ENCODE peak calls at places on chromosomes 2 and 18, in four cellular contexts. One of them, this sample, is unnamed. For H3K4me1, the result is how much of the 10 kb centered on the place peaks cover.

GRCh38 chr18:25047983-25048382 is 304.0 kb downstream of the ZNF521 start:
- DNase-seq in GM12878: no peak
- DNase-seq in body of pancreas: no peak
- DNase-seq in breast epithelium: no peak
- DNase-seq in this sample: no peak

GRCh38 chr2:231387904-231388724 is 7.4 kb upstream of the B3GNT7 start:
- DNase-seq in GM12878: no peak
- DNase-seq in breast epithelium: no peak
- DNase-seq in body of pancreas: no peak
- DNase-seq in this sample: peak

GRCh38 chr18:21439453-21439852 is 161.1 kb downstream of the ESCO1 start:
- DNase-seq in body of pancreas: no peak
- DNase-seq in GM12878: no peak
- DNase-seq in breast epithelium: no peak
- DNase-seq in this sample: no peak

GRCh38 chr18:74440808-74441427 is 16.2 kb downstream of the DIPK1C start:
- DNase-seq in body of pancreas: no peak
- DNase-seq in breast epithelium: no peak
- DNase-seq in GM12878: no peak
- DNase-seq in this sample: no peak

GRCh38 chr2:218984239-218985020 is 554 bp downstream of the FEV start:
- DNase-seq in GM12878: no peak
- DNase-seq in breast epithelium: no peak
- DNase-seq in body of pancreas: no peak
- DNase-seq in this sample: peak

GRCh38 chr2:127255721-127256120 is 35.6 kb upstream of the CYP27C1 start:
- DNase-seq in GM12878: no peak
- DNase-seq in body of pancreas: no peak
- DNase-seq in breast epithelium: no peak
- DNase-seq in this sample: no peak

GRCh38 chr2:2935445-2936149 is 442.0 kb downstream of the EIPR1 start:
- DNase-seq in body of pancreas: no peak
- DNase-seq in breast epithelium: peak
- DNase-seq in GM12878: no peak
- DNase-seq in this sample: no peak

GRCh38 chr2:64624108-64624610 is 29.6 kb downstream of the SERTAD2 start:
- DNase-seq in breast epithelium: no peak
- DNase-seq in GM12878: no peak
- DNase-seq in body of pancreas: no peak
- DNase-seq in this sample: peak

GRCh38 chr2:63698825-63699548 is 110.2 kb downstream of the MDH1 start:
- DNase-seq in breast epithelium: no peak
- DNase-seq in body of pancreas: peak
- DNase-seq in GM12878: no peak
- DNase-seq in this sample: peak

GRCh38 chr18:46660955-46661749 is 4.1 kb upstream of the LOXHD1 start:
- DNase-seq in GM12878: no peak
- DNase-seq in body of pancreas: no peak
- DNase-seq in breast epithelium: no peak
- DNase-seq in this sample: peak

GRCh38 chr2:60872510-60872928 is 8.9 kb upstream of the REL start:
- DNase-seq in breast epithelium: no peak
- DNase-seq in body of pancreas: no peak
- DNase-seq in GM12878: peak
- DNase-seq in this sample: no peak

GRCh38 chr2:241208058-241208457 is 19.6 kb downstream of the ANO7 start:
- DNase-seq in body of pancreas: no peak
- DNase-seq in GM12878: no peak
- DNase-seq in breast epithelium: no peak
- DNase-seq in this sample: no peak

GRCh38 chr18:62807406-62807805 is 92.1 kb downstream of the PHLPP1 start:
- DNase-seq in breast epithelium: no peak
- DNase-seq in GM12878: no peak
- DNase-seq in body of pancreas: no peak
- DNase-seq in this sample: no peak
- H3K4me1 ChIP-seq in breast epithelium: under half
- H3K4me1 ChIP-seq in GM12878: under half
- H3K4me1 ChIP-seq in body of pancreas: under half
- H3K4me1 ChIP-seq in this sample: under half

DNA sequence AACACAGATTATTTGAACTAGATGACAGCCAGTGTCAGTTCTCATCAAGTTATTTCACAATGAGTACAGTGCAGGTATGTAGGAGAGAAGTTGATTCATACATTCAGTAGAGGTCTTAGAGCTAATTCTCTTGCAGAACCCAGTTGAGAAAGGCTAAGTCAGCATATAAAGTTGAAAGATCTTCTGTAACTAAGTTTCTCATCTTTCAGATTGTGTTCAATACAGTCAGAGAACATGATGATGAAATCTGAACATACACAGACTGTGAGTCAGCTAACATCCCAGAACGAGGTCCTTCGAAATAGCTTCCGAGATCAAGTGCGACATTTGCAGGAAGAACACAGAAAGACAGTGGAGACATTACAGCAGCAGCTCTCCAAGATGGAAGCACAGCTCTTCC is 41.9 kb upstream of the LIMS1 start:
- DNase-seq in breast epithelium: no peak
- DNase-seq in body of pancreas: no peak
- DNase-seq in GM12878: no peak
- DNase-seq in this sample: peak
- TF ChIP-seq CTCF in breast epithelium: no peak
- TF ChIP-seq CTCF in body of pancreas: no peak
- TF ChIP-seq CTCF in GM12878: no peak
- TF ChIP-seq CTCF in this sample: no peak

GRCh38 chr2:197215988-197216979 is 94.3 kb downstream of the ANKRD44 start:
- DNase-seq in breast epithelium: no peak
- DNase-seq in body of pancreas: no peak
- DNase-seq in GM12878: peak
- DNase-seq in this sample: no peak
- TF ChIP-seq POLR2A in breast epithelium: no peak
- TF ChIP-seq POLR2A in body of pancreas: no peak
- TF ChIP-seq POLR2A in GM12878: peak
- TF ChIP-seq POLR2A in this sample: no peak

GRCh38 chr2:66766582-66766981 is 331.7 kb downstream of the MEIS1 start:
- DNase-seq in GM12878: no peak
- DNase-seq in body of pancreas: no peak
- DNase-seq in breast epithelium: no peak
- DNase-seq in this sample: no peak
- H3K4me1 ChIP-seq in GM12878: under half
- H3K4me1 ChIP-seq in body of pancreas: under half
- H3K4me1 ChIP-seq in breast epithelium: under half
- H3K4me1 ChIP-seq in this sample: under half

DNA sequence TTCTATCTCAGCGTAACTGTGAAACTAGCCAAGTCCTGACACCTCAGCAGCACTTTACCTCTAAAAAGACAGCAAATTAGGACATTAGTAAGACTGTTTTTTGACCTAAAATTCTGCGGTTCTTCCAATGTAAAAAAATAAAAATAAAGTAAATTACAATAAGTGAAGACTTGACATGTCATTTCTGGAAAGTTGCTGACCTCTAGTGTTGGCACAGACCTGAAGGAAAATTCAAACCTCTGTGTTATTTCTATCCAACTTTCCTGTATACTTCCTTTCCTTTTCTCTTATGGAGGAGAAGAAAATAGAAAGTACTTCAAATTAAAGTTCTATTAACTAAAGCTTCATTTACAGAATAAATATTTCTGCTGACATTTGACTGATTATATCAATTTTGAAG is 110.6 kb downstream of the TMEM182 start:
- DNase-seq in GM12878: no peak
- DNase-seq in breast epithelium: no peak
- DNase-seq in body of pancreas: no peak
- DNase-seq in this sample: no peak
- TF ChIP-seq CTCF in GM12878: peak
- TF ChIP-seq CTCF in breast epithelium: no peak
- TF ChIP-seq CTCF in body of pancreas: no peak
- TF ChIP-seq CTCF in this sample: no peak

DNA sequence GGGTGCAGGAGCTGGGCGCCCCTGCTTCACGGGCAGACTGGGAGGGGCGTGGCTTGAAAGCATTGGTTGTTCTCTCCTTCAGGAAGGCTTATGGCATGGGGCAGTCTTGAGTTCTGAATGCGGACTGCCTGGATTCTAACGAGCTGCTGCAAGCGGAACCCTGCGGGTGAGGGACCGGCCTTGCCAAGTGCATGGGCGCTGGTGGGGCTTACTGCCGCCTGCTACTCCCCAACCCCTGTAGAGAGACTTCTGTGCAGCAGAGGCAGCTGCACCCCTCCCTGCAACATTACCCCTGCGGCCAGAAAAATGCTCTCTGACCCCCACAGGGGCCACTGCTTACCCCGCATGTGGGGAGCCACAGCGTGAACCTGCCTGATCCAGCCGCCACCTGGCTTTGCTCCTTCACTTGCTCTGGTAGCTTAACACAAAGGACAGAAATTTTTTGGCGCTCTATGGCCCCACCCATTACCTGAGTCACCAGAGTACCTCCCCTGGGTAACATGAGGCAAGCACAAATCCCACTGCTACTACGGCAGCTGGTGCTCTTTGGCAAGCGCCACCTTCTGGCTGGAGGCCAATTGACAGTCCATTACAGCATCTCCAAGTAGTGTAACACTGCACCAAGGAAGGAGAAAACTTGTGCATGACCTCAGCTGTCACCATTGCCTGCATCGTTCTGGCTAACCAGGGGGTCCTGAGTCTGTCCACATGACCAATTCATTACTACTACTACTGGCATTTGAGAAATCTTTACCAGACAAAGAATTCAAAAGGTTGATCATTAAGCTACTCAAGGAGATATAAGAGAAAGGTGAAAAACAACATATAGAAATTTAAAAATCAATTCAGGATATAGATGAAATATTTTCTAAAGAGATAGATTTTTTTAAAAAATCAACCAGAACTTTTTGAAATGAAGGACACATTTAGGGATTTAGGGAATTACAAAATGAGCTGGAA is 35.4 kb downstream of the MYL12B start:
- DNase-seq in breast epithelium: peak
- DNase-seq in GM12878: peak
- DNase-seq in body of pancreas: peak
- DNase-seq in this sample: peak
- TF ChIP-seq POLR2A in breast epithelium: no peak
- TF ChIP-seq POLR2A in GM12878: peak
- TF ChIP-seq POLR2A in body of pancreas: peak
- TF ChIP-seq POLR2A in this sample: no peak

GRCh38 chr2:46273225-46273863 is 23.9 kb upstream of the EPAS1 start:
- DNase-seq in breast epithelium: no peak
- DNase-seq in body of pancreas: no peak
- DNase-seq in GM12878: no peak
- DNase-seq in this sample: no peak
- H3K4me1 ChIP-seq in breast epithelium: under half
- H3K4me1 ChIP-seq in body of pancreas: under half
- H3K4me1 ChIP-seq in GM12878: under half
- H3K4me1 ChIP-seq in this sample: under half

DNA sequence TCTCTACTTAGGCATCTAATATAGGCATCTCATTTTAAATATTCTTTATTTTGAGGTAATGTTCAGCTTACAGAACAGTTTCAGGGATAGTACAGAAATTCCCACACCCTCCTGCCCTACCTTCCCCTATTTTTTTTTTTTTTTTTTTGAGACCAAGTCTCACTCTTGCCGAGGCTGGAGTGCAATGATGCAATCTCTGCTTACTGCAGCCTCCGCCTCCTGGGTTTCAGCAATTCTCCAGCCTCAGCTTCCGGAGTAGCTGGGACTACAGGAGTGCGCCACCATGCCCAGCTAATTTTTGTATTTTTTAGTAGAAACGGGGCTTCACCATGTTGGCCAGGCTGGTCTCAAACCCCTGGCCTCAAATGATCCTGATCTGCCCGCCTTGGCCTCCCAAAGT is 97.6 kb downstream of the EPB41L5 start:
- DNase-seq in GM12878: no peak
- DNase-seq in body of pancreas: no peak
- DNase-seq in breast epithelium: no peak
- DNase-seq in this sample: peak
- TF ChIP-seq CTCF in GM12878: no peak
- TF ChIP-seq CTCF in body of pancreas: no peak
- TF ChIP-seq CTCF in breast epithelium: no peak
- TF ChIP-seq CTCF in this sample: no peak

GRCh38 chr18:48428494-48429177 is 19.5 kb upstream of the ZBTB7C start:
- DNase-seq in body of pancreas: no peak
- DNase-seq in GM12878: no peak
- DNase-seq in breast epithelium: no peak
- DNase-seq in this sample: no peak
- TF ChIP-seq POLR2A in body of pancreas: no peak
- TF ChIP-seq POLR2A in GM12878: no peak
- TF ChIP-seq POLR2A in breast epithelium: no peak
- TF ChIP-seq POLR2A in this sample: no peak

DNA sequence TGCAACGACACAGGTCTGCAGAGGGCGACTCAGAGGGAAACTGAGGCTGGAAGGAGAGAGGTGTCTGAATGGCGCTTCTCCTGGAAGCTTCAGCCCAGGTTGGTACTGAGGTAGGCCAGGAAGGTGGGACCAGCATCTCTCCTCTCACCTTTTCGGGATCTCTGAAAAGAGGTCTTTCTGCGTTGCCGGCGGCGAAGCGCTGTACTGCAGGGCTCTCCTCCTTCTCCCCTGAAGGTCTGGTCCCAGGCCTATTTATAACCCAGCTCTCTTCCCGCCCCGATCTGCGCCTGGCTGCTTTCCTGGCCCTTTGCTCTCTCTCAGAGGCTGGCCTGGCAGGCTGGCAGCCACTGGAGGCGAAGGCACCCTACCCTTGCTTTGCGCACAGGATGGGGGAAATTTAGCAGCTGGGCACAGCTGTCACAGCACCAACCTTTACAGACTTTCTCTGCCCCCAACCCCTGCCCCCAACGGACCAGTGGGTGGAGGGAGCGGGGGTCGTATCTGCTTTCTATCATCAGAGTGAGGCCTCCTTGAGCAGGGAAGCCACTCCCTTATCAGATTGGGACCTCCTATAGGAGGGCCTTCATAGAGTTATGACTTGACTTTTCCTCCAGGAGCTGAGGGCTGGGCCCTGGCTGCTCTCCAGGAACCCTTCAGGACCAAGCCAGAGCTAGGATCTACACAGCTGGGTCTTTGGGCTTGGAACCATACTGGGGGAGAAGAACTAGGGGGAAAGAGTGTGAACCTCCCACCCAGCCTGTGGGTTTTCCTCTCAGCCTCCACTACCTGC is 1.1 kb downstream of the DYSF start:
- DNase-seq in breast epithelium: no peak
- DNase-seq in GM12878: no peak
- DNase-seq in body of pancreas: no peak
- DNase-seq in this sample: no peak
- H3K4me1 ChIP-seq in breast epithelium: under half
- H3K4me1 ChIP-seq in GM12878: under half
- H3K4me1 ChIP-seq in body of pancreas: under half
- H3K4me1 ChIP-seq in this sample: under half

This sample was measured in adrenal gland.